ENCODE peak calls at places on chromosome 18, in six cellular contexts. G is body of pancreas, Y is transverse colon, L is sigmoid colon, H is GM12892, M is lower leg skin. I is an unnamed sample.
A peak's percentile ranks its signal among the peaks of the same experiment; 100 is the strongest.

GRCh38 chr18:59628995-59629394 is 68.2 kb downstream of the CCBE1 start:
- DNase-seq in G (no peak), Y (no peak), L (no peak), H (no peak), M (no peak), I (no peak)

GRCh38 chr18:62018034-62018760 is 125.4 kb upstream of the RNF152 start:
- DNase-seq in G (peak; percentile 28), Y (peak; percentile 11), L (peak; percentile 82), H (no peak), M (peak; percentile 87), I (no peak)

GRCh38 chr18:60549338-60549960 is 176.9 kb upstream of the MC4R start:
- DNase-seq in G (peak; percentile 54), Y (no peak), L (no peak), H (no peak), M (no peak), I (no peak)

GRCh38 chr18:44229693-44230108 is 451.0 kb upstream of the SETBP1 start:
- DNase-seq in G (peak; percentile 32), Y (peak; percentile 44), L (peak; percentile 92), H (no peak), M (no peak), I (no peak)

GRCh38 chr18:58993260-58993659 is 128.6 kb downstream of the ZNF532 start:
- DNase-seq in G (peak; percentile 20), Y (no peak), L (no peak), H (no peak), M (no peak), I (no peak)

GRCh38 chr18:52992041-52992440 is 652.0 kb downstream of the DCC start:
- DNase-seq in G (no peak), Y (no peak), L (no peak), H (no peak), M (no peak), I (no peak)

GRCh38 chr18:77033575-77033974 is 99.0 kb downstream of the MBP start:
- DNase-seq in G (no peak), Y (no peak), L (no peak), H (no peak), M (no peak), I (no peak)

GRCh38 chr18:70523035-70523797 is 234.4 kb downstream of the SOCS6 start:
- DNase-seq in G (no peak), Y (no peak), L (no peak), H (no peak), M (no peak), I (no peak)

GRCh38 chr18:30999186-30999585 is 43.4 kb downstream of the DSC3 start:
- DNase-seq in G (no peak), Y (no peak), L (no peak), H (no peak), M (no peak), I (no peak)

GRCh38 chr18:50458796-50459195 is 84.0 kb downstream of the SKA1 start:
- DNase-seq in G (no peak), Y (no peak), L (no peak), H (no peak), M (no peak), I (no peak)

GRCh38 chr18:37546651-37547050 is 18.9 kb downstream of the CELF4 start:
- DNase-seq in G (no peak), Y (no peak), L (no peak), H (no peak), M (no peak), I (no peak)

GRCh38 chr18:73691118-73691517 is 456.5 kb downstream of the FBXO15 start:
- DNase-seq in G (no peak), Y (no peak), L (no peak), H (no peak), M (no peak), I (no peak)

GRCh38 chr18:59065684-59066083 is 74.0 kb upstream of the SEC11C start:
- DNase-seq in G (no peak), Y (no peak), L (no peak), H (no peak), M (no peak), I (no peak)

GRCh38 chr18:36744261-36744876 is 84.4 kb downstream of the TPGS2 start:
- DNase-seq in G (no peak), Y (no peak), L (no peak), H (no peak), M (no peak), I (no peak)

GRCh38 chr18:37122877-37123276 is 293.9 kb downstream of the KIAA1328 start:
- DNase-seq in G (no peak), Y (no peak), L (no peak), H (no peak), M (no peak), I (no peak)

GRCh38 chr18:494602-494983 is 5.9 kb downstream of the COLEC12 start:
- DNase-seq in G (no peak), Y (no peak), L (no peak), H (no peak), M (no peak), I (no peak)

GRCh38 chr18:10141559-10141958 is 227.7 kb downstream of the VAPA start:
- DNase-seq in G (peak; percentile 41), Y (no peak), L (no peak), H (no peak), M (peak; percentile 77), I (peak; percentile 47)

GRCh38 chr18:51133580-51134160 is 63.8 kb downstream of the MEX3C start:
- DNase-seq in G (no peak), Y (no peak), L (no peak), H (no peak), M (no peak), I (no peak)

GRCh38 chr18:67151366-67151765 is 365.2 kb downstream of the DSEL start:
- DNase-seq in G (no peak), Y (no peak), L (no peak), H (no peak), M (no peak), I (no peak)

GRCh38 chr18:23964282-23965238 is 50.0 kb upstream of the TTC39C start:
- DNase-seq in G (peak; percentile 31), Y (peak; percentile 52), L (no peak), H (no peak), M (no peak), I (peak; percentile 18)

GRCh38 chr18:58953627-58954026 is 89.0 kb downstream of the ZNF532 start:
- DNase-seq in G (peak; percentile 43), Y (no peak), L (no peak), H (no peak), M (no peak), I (no peak)

GRCh38 chr18:2564373-2564772 is 6.9 kb downstream of the METTL4 start:
- DNase-seq in G (no peak), Y (no peak), L (no peak), H (no peak), M (no peak), I (no peak)

GRCh38 chr18:46334200-46334553 is 230.0 kb downstream of the HAUS1 start:
- DNase-seq in G (no peak), Y (no peak), L (peak; percentile 50), H (no peak), M (peak; percentile 63), I (no peak)

GRCh38 chr18:44742741-44743311 is 62.1 kb downstream of the SETBP1 start:
- DNase-seq in G (peak; percentile 74), Y (no peak), L (peak; percentile 91), H (no peak), M (no peak), I (no peak)

GRCh38 chr18:6413554-6414117 is 1.1 kb downstream of the L3MBTL4 start:
- DNase-seq in G (peak; percentile 19), Y (no peak), L (no peak), H (no peak), M (no peak), I (peak; percentile 36)

GRCh38 chr18:59022167-59022945 is 117.3 kb upstream of the SEC11C start:
- DNase-seq in G (peak; percentile 19), Y (no peak), L (no peak), H (no peak), M (peak; percentile 83), I (no peak)

GRCh38 chr18:51287818-51288508 is 90.5 kb upstream of the MEX3C start:
- DNase-seq in G (no peak), Y (no peak), L (no peak), H (no peak), M (no peak), I (no peak)

GRCh38 chr18:63319383-63320040 is at the start of gene BCL2:
- DNase-seq in G (peak; percentile 25), Y (peak; percentile 45), L (peak; percentile 82), H (no peak), M (peak; percentile 89), I (no peak)
- TF ChIP-seq POLR2A in G (no peak), Y (peak; percentile 12), L (peak; percentile 23), H (no peak), M (no peak), I (no peak)

GRCh38 chr18:48663931-48664847 is 125.4 kb downstream of the CTIF start:
- DNase-seq in G (peak; percentile 68), Y (peak; percentile 75), L (peak; percentile 86), H (peak; percentile 75), M (peak; percentile 94), I (peak; percentile 73)
- TF ChIP-seq POLR2A in G (no peak), Y (no peak), L (no peak), H (no peak), M (no peak), I (no peak)

DNA sequence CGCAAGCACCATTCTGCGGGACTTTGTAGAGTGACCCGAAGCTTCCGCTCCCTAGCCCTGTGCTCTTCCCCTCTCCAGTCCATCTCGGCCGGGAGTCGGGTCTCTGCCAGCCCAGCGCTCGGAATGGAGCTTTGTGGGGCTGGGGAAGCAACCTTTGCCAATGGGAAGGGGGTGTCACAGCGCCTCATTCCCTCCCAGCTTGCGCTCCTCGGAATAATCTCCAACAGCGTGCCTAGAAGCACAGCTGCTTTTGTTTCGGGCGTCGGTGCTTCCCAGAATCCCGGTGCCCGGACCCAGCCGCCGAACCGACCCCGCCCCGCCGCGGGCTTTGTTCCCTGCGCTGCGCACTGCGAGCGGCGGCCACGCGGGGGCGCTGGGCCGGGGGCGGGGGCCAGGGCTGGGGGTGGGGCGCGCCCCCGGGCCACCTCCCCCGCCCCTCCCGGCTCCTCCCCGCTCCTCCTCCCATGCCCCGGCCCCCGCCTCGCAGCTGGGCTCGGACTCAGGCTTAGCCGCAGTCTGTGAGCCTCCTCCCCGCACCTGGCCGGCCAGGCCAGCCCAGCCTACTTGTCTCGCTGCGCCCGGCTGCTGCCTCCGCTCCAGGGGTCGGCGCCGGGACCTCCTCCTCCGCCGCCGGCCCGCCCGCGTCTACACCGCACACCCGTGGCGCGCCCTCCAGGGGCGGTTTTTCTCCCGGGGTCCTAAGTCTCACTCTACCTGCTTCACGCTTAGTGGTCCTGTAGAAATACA is 77.7 kb upstream of the SMAD2 start:
- DNase-seq in G (peak; percentile 81), Y (peak; percentile 73), L (peak; percentile 73), H (peak; percentile 59), M (peak; percentile 91), I (peak; percentile 76)
- TF ChIP-seq POLR2A in G (peak; percentile 28), Y (no peak), L (no peak), H (no peak), M (no peak), I (no peak)

DNA sequence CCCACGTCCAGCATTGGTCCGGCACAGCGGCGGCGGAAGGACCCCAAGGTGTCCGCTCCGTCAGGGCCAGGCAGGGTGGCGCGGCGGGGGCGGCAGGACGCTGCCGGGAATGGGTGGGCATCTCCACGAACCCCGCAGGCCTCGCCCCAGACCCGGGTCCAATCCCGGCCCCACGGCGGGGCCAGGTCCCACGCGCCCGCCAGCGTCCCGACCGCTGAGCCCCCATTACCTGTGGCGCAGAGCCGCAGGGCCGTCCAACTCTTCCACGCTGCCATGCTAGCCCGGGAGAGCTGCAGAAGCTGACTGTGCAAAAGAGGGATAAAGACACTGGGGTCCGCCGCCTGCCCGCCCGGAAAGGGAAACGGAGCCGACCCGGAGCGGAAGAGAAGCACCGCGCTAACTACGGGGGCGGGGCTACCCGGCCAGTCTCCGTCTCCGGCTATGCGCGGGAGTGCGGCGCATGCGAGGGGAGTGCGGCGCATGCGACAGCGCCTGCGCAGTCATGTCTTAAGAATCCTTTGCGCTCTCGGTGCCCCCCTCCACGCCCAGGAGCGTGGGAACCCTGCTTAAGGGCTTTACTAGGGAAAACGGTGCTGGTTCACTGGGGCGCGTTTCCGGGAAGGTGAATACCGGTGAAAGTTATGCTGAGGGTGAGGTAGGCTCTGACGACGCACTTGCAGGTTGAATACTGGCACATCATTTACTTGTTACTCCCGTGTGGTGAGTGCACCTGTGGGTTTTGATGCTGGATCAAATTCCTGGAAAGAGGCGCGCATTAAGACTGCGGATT is at the start of gene TMX3:
- DNase-seq in G (peak; percentile 94), Y (peak; percentile 93), L (peak; percentile 93), H (peak; percentile 81), M (peak; percentile 97), I (peak; percentile 93)
- TF ChIP-seq POLR2A in G (peak; percentile 48), Y (peak; percentile 26), L (no peak), H (peak; percentile 78), M (no peak), I (peak; percentile 16)

I was measured in upper lobe of left lung.